ENCODE peak calls at places on chromosomes 5 and 9, in six cellular contexts. G is kidney epithelial cell, Q is Peyer's patch, Z is PC-3, U is astrocyte of the spinal cord, I is Calu3. S is an unnamed sample.

GRCh38 chr9:35271637-35272036 is 109.8 kb downstream of the UNC13B start:
- DNase-seq in G (no peak), Q (no peak), U (no peak), I (no peak), Z (no peak), S (no peak)

GRCh38 chr5:10635257-10635860 is 71.5 kb downstream of the ANKRD33B start:
- DNase-seq in I (no peak), Z (peak; percentile 92), G (peak; percentile 64), Q (peak; percentile 67), U (peak; percentile 67), S (peak; percentile 57)

GRCh38 chr5:154358410-154359221 is 87.2 kb upstream of the SAP30L start:
- DNase-seq in Q (no peak), Z (no peak), I (no peak), G (no peak), U (peak; percentile 43), S (no peak)

GRCh38 chr9:105881654-105882349 is 187.5 kb downstream of the TMEM38B start:
- DNase-seq in Z (peak; percentile 79), U (peak; percentile 54), G (peak; percentile 9), I (peak; percentile 68), Q (peak; percentile 54), S (peak; percentile 23)

GRCh38 chr9:110337727-110338522 is at the start of gene TXNDC8:
- DNase-seq in Z (no peak), Q (no peak), G (no peak), U (peak; percentile 31), I (no peak), S (no peak)

GRCh38 chr9:106769331-106769730 is 93.6 kb upstream of the ZNF462 start:
- DNase-seq in I (no peak), Q (no peak), U (no peak), G (no peak), Z (no peak), S (no peak)

GRCh38 chr9:86340356-86341006 is 13.7 kb downstream of the TUT7 start:
- DNase-seq in U (no peak), Q (no peak), Z (no peak), G (no peak), I (no peak), S (no peak)

GRCh38 chr9:130522233-130522808 is 57.1 kb upstream of the FUBP3 start:
- DNase-seq in Q (no peak), Z (no peak), U (no peak), G (no peak), I (no peak), S (no peak)

GRCh38 chr9:5871785-5872184 is 18.9 kb upstream of the MLANA start:
- DNase-seq in U (no peak), G (no peak), Z (no peak), I (no peak), Q (no peak), S (no peak)

GRCh38 chr5:180126716-180127681 is 55.4 kb upstream of the RNF130 start:
- DNase-seq in U (no peak), I (peak; percentile 79), Q (peak; percentile 13), G (no peak), Z (peak; percentile 30), S (peak; percentile 27)

GRCh38 chr9:71487046-71487445 is 281.3 kb downstream of the CEMIP2 start:
- DNase-seq in G (no peak), U (no peak), Q (no peak), Z (no peak), I (no peak), S (no peak)

GRCh38 chr5:41156739-41157138 is 56.6 kb downstream of the C6 start:
- DNase-seq in Q (no peak), U (peak; percentile 57), Z (peak; percentile 96), I (no peak), G (no peak), S (no peak)

GRCh38 chr5:60541980-60542379 is 158.0 kb downstream of the DEPDC1B start:
- DNase-seq in I (no peak), Z (no peak), G (peak; percentile 10), Q (no peak), U (peak; percentile 73), S (no peak)

GRCh38 chr9:135223831-135224230 is 136.4 kb downstream of the OLFM1 start:
- DNase-seq in G (no peak), Z (no peak), I (no peak), Q (no peak), U (no peak), S (no peak)

GRCh38 chr9:133342083-133342406 is 5.9 kb downstream of the MED22 start:
- DNase-seq in I (no peak), Z (no peak), Q (no peak), U (no peak), G (no peak), S (no peak)

GRCh38 chr9:131739988-131740648 is at the start of gene RAPGEF1:
- DNase-seq in U (no peak), G (no peak), I (peak; percentile 79), Z (peak; percentile 43), Q (peak; percentile 61), S (peak; percentile 97)

GRCh38 chr5:130795037-130795436 is 370.0 kb downstream of the HINT1 start:
- DNase-seq in I (no peak), Q (no peak), U (no peak), Z (peak; percentile 42), G (no peak), S (no peak)

GRCh38 chr9:84170521-84171141 is 169.9 kb downstream of the SLC28A3 start:
- DNase-seq in I (peak; percentile 14), U (peak; percentile 96), Q (peak; percentile 20), G (peak; percentile 81), Z (peak; percentile 36), S (no peak)

GRCh38 chr5:137695651-137696428 is 40.0 kb downstream of the KLHL3 start:
- DNase-seq in U (no peak), I (no peak), G (no peak), Z (no peak), Q (no peak), S (no peak)

GRCh38 chr9:116641292-116642059 is 45.6 kb upstream of the TRIM32 start:
- DNase-seq in U (no peak), I (no peak), G (no peak), Z (no peak), Q (no peak), S (no peak)

GRCh38 chr5:68086857-68087256 is 128.7 kb upstream of the PIK3R1 start:
- DNase-seq in U (peak; percentile 83), I (no peak), Z (no peak), G (no peak), Q (peak; percentile 18), S (no peak)

GRCh38 chr9:121597693-121598166 is 53.7 kb upstream of the DAB2IP start:
- DNase-seq in I (no peak), G (no peak), Q (no peak), Z (no peak), U (no peak), S (no peak)

GRCh38 chr5:174371600-174372094 is 326.1 kb downstream of the NSG2 start:
- DNase-seq in Z (peak; percentile 90), Q (no peak), U (peak; percentile 12), G (peak; percentile 37), I (peak; percentile 87), S (no peak)

GRCh38 chr5:82225525-82226172 is 52.5 kb downstream of the RPS23 start:
- DNase-seq in Q (peak; percentile 43), Z (peak; percentile 80), U (peak; percentile 71), I (peak; percentile 81), G (peak; percentile 5), S (peak; percentile 33)

GRCh38 chr5:71697967-71698366 is 21.1 kb upstream of the CARTPT start:
- DNase-seq in U (no peak), Z (no peak), Q (no peak), G (no peak), I (no peak), S (no peak)
- TF ChIP-seq CTCF in U (peak; percentile 58), Z (peak; percentile 58), Q (no peak), G (peak; percentile 50), I (peak; percentile 31), S (no peak)

DNA sequence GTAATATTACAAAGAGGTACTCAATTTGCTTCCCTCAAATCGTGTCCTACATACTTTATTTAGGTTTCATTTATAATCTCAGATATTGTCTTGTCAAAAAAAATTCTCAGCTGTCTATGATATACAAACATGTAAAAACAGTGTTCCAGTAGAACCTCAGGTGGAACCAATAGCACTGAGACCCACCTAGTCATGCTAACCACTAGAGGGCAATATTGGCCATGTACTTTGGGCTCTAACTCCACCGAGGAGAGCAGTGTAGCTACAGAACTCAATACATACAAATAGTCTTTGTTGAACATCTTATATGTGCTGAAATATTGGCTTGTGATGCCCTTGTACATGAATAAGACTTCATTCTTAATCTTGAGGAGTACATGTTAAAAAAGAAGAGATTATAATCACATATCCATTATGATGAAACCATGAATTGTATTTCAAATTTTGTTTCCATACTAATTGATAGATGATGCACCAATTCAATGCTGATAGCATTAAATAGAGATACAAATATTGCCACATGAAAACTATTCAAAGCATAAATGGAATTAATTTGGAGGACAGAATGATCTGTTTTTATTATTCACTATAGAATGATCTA is 71.2 kb upstream of the CNTLN start:
- DNase-seq in Q (no peak), U (peak; percentile 53), Z (peak; percentile 70), G (peak; percentile 29), I (peak; percentile 20), S (no peak)
- TF ChIP-seq CTCF in Q (peak; percentile 71), U (peak; percentile 85), Z (peak; percentile 84), G (peak; percentile 88), I (peak; percentile 19), S (no peak)

DNA sequence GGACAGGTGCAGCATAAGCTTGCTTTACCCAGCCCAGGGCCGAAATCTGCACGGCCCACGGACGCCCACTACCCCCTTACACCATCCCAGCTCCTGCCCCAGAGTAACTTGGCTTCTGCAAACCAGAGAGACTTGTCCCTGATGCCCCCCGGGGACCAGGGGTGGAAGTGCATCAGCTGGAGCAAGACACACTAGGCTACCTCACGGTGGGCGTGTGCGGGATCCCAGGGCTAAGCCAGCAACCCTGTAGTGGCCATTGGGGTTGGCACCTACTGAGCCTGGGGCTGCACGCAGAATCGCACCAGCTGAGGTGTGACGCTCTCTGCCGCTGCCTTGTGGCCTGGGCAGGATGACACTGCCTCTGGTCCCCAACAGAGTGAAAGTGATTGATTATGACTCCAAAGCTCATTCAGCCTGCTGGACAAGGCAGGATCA is 6.1 kb upstream of the ZNF79 start:
- DNase-seq in Z (peak; percentile 14), Q (no peak), I (peak; percentile 16), U (no peak), G (no peak), S (no peak)
- TF ChIP-seq CTCF in Z (peak; percentile 41), Q (peak; percentile 28), I (no peak), U (peak; percentile 32), G (peak; percentile 33), S (no peak)

DNA sequence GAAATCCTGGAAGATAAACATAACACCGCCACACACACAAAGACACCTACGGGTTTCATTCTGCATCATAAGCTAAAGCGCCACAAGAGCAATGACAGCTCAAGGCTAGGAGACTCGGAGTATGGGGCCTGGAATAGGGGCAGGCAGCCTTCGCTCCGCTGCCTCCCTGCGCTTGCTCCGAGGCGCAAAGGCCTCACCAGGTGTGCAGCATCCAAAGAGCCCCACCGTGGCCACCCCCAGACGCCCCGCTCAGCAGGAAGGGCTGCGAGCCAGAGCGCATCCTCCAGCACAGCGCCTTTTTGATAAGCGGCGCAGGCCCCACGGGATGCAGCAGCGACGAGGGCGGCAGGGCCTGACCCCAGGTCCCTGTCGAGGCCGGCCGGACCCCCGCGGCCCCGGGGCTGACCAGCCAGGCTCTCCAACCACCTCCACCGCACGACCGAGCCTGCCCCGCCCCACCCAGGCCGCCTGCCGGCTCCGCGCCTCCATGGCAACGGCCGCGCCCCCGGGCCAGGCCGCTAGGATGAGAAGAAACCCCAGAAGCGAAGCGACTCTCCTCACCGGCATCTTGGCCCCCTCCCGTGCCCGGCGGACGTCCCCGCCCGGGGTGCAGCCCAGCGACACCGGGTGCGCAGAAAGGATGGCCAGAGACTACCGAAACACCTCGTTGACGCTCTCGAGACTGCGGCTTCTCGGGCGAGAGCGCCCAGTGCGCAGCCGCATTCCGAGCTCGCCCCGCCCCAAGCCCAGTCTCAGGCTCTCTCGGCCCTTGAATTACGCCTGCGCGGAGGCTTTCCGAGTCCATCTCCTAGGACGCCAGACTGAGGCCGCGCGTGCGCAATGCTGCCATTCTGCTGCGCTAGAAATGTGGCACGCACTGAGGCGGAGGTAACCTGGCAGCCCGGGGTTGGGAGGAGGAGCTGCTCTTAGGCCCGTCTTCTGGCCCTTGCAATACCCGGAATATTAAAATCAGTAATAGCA is at the start of gene KIF3A:
- DNase-seq in U (peak; percentile 94), G (peak; percentile 86), Q (peak; percentile 94), Z (peak; percentile 95), I (peak; percentile 98), S (peak; percentile 98)
- TF ChIP-seq CTCF in U (no peak), G (no peak), Q (peak; percentile 51), Z (no peak), I (no peak), S (no peak)